ENCODE peak calls at places on chromosomes 16 and 17, in six cellular contexts. One of them, this sample, is unnamed.

GRCh38 chr16:87202346-87202745 is 114.8 kb downstream of the C16orf95 start:
- DNase-seq in nucleus accumbens: no peak
- DNase-seq in uterus: no peak
- DNase-seq in stomach: no peak
- DNase-seq in heart right ventricle: no peak
- DNase-seq in H7: no peak
- DNase-seq in this sample: no peak

GRCh38 chr17:58200024-58200633 is 7.6 kb downstream of the EPX start:
- DNase-seq in nucleus accumbens: peak
- DNase-seq in uterus: no peak
- DNase-seq in stomach: peak
- DNase-seq in heart right ventricle: peak
- DNase-seq in H7: peak
- DNase-seq in this sample: peak

GRCh38 chr16:53743149-53743566 is 39.2 kb downstream of the FTO start:
- DNase-seq in nucleus accumbens: no peak
- DNase-seq in uterus: no peak
- DNase-seq in stomach: no peak
- DNase-seq in heart right ventricle: no peak
- DNase-seq in H7: peak
- DNase-seq in this sample: no peak

GRCh38 chr16:59192551-59193199 is 458.6 kb upstream of the GOT2 start:
- DNase-seq in nucleus accumbens: no peak
- DNase-seq in uterus: no peak
- DNase-seq in stomach: no peak
- DNase-seq in heart right ventricle: no peak
- DNase-seq in H7: peak
- DNase-seq in this sample: no peak

GRCh38 chr17:50884354-50885311 is 18.5 kb upstream of the TOB1 start:
- DNase-seq in nucleus accumbens: peak
- DNase-seq in uterus: no peak
- DNase-seq in stomach: peak
- DNase-seq in heart right ventricle: no peak
- DNase-seq in H7: no peak
- DNase-seq in this sample: no peak

GRCh38 chr16:4574919-4575705 is 19.0 kb downstream of the C16orf96 start:
- DNase-seq in nucleus accumbens: no peak
- DNase-seq in uterus: no peak
- DNase-seq in stomach: peak
- DNase-seq in heart right ventricle: no peak
- DNase-seq in H7: peak
- DNase-seq in this sample: no peak

GRCh38 chr17:74968361-74968780 is 4.2 kb downstream of the HID1 start:
- DNase-seq in nucleus accumbens: no peak
- DNase-seq in uterus: no peak
- DNase-seq in stomach: peak
- DNase-seq in heart right ventricle: no peak
- DNase-seq in H7: peak
- DNase-seq in this sample: no peak

GRCh38 chr17:75240394-75241142 is 20.8 kb downstream of the GGA3 start:
- DNase-seq in nucleus accumbens: peak
- DNase-seq in uterus: no peak
- DNase-seq in stomach: no peak
- DNase-seq in heart right ventricle: no peak
- DNase-seq in H7: peak
- DNase-seq in this sample: no peak

GRCh38 chr16:50182441-50182840 is 29.3 kb downstream of the TENT4B start:
- DNase-seq in nucleus accumbens: no peak
- DNase-seq in uterus: no peak
- DNase-seq in stomach: no peak
- DNase-seq in heart right ventricle: no peak
- DNase-seq in H7: no peak
- DNase-seq in this sample: no peak

GRCh38 chr17:77802811-77803220 is 155.7 kb upstream of the TNRC6C start:
- DNase-seq in nucleus accumbens: peak
- DNase-seq in uterus: peak
- DNase-seq in stomach: no peak
- DNase-seq in heart right ventricle: no peak
- DNase-seq in H7: peak
- DNase-seq in this sample: no peak

GRCh38 chr16:65468121-65468520 is 346.3 kb upstream of the CDH11 start:
- DNase-seq in nucleus accumbens: no peak
- DNase-seq in uterus: no peak
- DNase-seq in stomach: no peak
- DNase-seq in heart right ventricle: no peak
- DNase-seq in H7: no peak
- DNase-seq in this sample: no peak

GRCh38 chr16:22358000-22358399 is 16.4 kb downstream of the CDR2 start:
- DNase-seq in nucleus accumbens: no peak
- DNase-seq in uterus: no peak
- DNase-seq in stomach: no peak
- DNase-seq in heart right ventricle: no peak
- DNase-seq in H7: no peak
- DNase-seq in this sample: no peak

GRCh38 chr16:2079991-2080390 is 32.2 kb downstream of the TSC2 start:
- DNase-seq in nucleus accumbens: no peak
- DNase-seq in uterus: no peak
- DNase-seq in stomach: no peak
- DNase-seq in heart right ventricle: no peak
- DNase-seq in H7: no peak
- DNase-seq in this sample: no peak

GRCh38 chr17:15444805-15445204 is 22.6 kb downstream of the CDRT4 start:
- DNase-seq in nucleus accumbens: no peak
- DNase-seq in uterus: no peak
- DNase-seq in stomach: no peak
- DNase-seq in heart right ventricle: no peak
- DNase-seq in H7: no peak
- DNase-seq in this sample: no peak

GRCh38 chr17:32943647-32944191 is 15.8 kb downstream of the TMEM98 start:
- DNase-seq in nucleus accumbens: no peak
- DNase-seq in uterus: peak
- DNase-seq in stomach: no peak
- DNase-seq in heart right ventricle: no peak
- DNase-seq in H7: no peak
- DNase-seq in this sample: no peak

GRCh38 chr17:47218896-47219430 is 9.8 kb downstream of the MYL4 start:
- DNase-seq in nucleus accumbens: no peak
- DNase-seq in uterus: no peak
- DNase-seq in stomach: peak
- DNase-seq in heart right ventricle: peak
- DNase-seq in H7: no peak
- DNase-seq in this sample: no peak

GRCh38 chr17:60157487-60158040 is 7.8 kb downstream of the CA4 start:
- DNase-seq in nucleus accumbens: no peak
- DNase-seq in uterus: no peak
- DNase-seq in stomach: no peak
- DNase-seq in heart right ventricle: no peak
- DNase-seq in H7: peak
- DNase-seq in this sample: no peak

GRCh38 chr16:68077866-68078725 is 7.1 kb upstream of the NFATC3 start:
- DNase-seq in nucleus accumbens: no peak
- DNase-seq in uterus: no peak
- DNase-seq in stomach: no peak
- DNase-seq in heart right ventricle: no peak
- DNase-seq in H7: no peak
- DNase-seq in this sample: no peak

GRCh38 chr17:65092262-65092661 is 35.7 kb upstream of the GNA13 start:
- DNase-seq in nucleus accumbens: no peak
- DNase-seq in uterus: no peak
- DNase-seq in stomach: no peak
- DNase-seq in heart right ventricle: no peak
- DNase-seq in H7: no peak
- DNase-seq in this sample: no peak

GRCh38 chr17:32878211-32878610 is 1.3 kb upstream of the MYO1D start:
- DNase-seq in nucleus accumbens: no peak
- DNase-seq in uterus: peak
- DNase-seq in stomach: peak
- DNase-seq in heart right ventricle: peak
- DNase-seq in H7: no peak
- DNase-seq in this sample: no peak

GRCh38 chr16:68902376-68903345 is 59.3 kb downstream of the TANGO6 start:
- DNase-seq in nucleus accumbens: peak
- DNase-seq in uterus: no peak
- DNase-seq in stomach: no peak
- DNase-seq in heart right ventricle: no peak
- DNase-seq in H7: peak
- DNase-seq in this sample: no peak

GRCh38 chr17:4539025-4539424 is 16.2 kb downstream of the MYBBP1A start:
- DNase-seq in nucleus accumbens: no peak
- DNase-seq in uterus: no peak
- DNase-seq in stomach: no peak
- DNase-seq in heart right ventricle: no peak
- DNase-seq in H7: no peak
- DNase-seq in this sample: no peak

GRCh38 chr17:80169784-80170500 is at the start of gene CARD14:
- DNase-seq in nucleus accumbens: no peak
- DNase-seq in uterus: no peak
- DNase-seq in stomach: peak
- DNase-seq in heart right ventricle: no peak
- DNase-seq in H7: peak
- DNase-seq in this sample: no peak

GRCh38 chr16:4293822-4294457 is 21.1 kb upstream of the TFAP4 start:
- DNase-seq in nucleus accumbens: peak
- DNase-seq in uterus: peak
- DNase-seq in stomach: peak
- DNase-seq in heart right ventricle: peak
- DNase-seq in H7: peak
- DNase-seq in this sample: no peak

GRCh38 chr16:65315004-65315398 is 193.1 kb upstream of the CDH11 start:
- DNase-seq in nucleus accumbens: peak
- DNase-seq in uterus: peak
- DNase-seq in stomach: no peak
- DNase-seq in heart right ventricle: peak
- DNase-seq in H7: no peak
- DNase-seq in this sample: no peak

GRCh38 chr17:2343421-2343820 is 6.1 kb downstream of the SGSM2 start:
- DNase-seq in nucleus accumbens: no peak
- DNase-seq in uterus: no peak
- DNase-seq in stomach: no peak
- DNase-seq in heart right ventricle: no peak
- DNase-seq in H7: no peak
- DNase-seq in this sample: peak

GRCh38 chr17:77318491-77319210 is 177.9 kb downstream of the SEC14L1 start:
- DNase-seq in nucleus accumbens: no peak
- DNase-seq in uterus: peak
- DNase-seq in stomach: peak
- DNase-seq in heart right ventricle: no peak
- DNase-seq in H7: peak
- DNase-seq in this sample: no peak

GRCh38 chr16:66487580-66488235 is 60.6 kb downstream of the BEAN1 start:
- DNase-seq in nucleus accumbens: no peak
- DNase-seq in uterus: peak
- DNase-seq in stomach: peak
- DNase-seq in heart right ventricle: no peak
- DNase-seq in H7: no peak
- DNase-seq in this sample: no peak

GRCh38 chr16:2152695-2153506 is 2.7 kb upstream of the TRAF7 start:
- DNase-seq in nucleus accumbens: no peak
- DNase-seq in uterus: no peak
- DNase-seq in stomach: peak
- DNase-seq in heart right ventricle: no peak
- DNase-seq in H7: no peak
- DNase-seq in this sample: no peak

This sample was measured in activated gamma-delta T cell treated with anti-CD3 and anti-CD28 coated beads, Interleukin-2, amount 50 U/mL, for 16 hours.